ENCODE peak calls at places on chromosomes 4 and X, in eight cellular contexts. R, O, J, W, C, P, T and Z are unnamed samples.

GRCh38 chrX:104288961-104289360 is 34.2 kb upstream of the ESX1 start:
- DNase-seq in R (no peak), O (no peak), J (no peak), W (no peak), C (no peak), P (no peak), T (no peak), Z (no peak)

GRCh38 chrX:10110984-10111363 is 45.8 kb upstream of the CLCN4 start:
- DNase-seq in R (peak), O (no peak), J (no peak), W (no peak), C (no peak), P (no peak), T (no peak), Z (peak)

GRCh38 chr4:136900706-136901105 is 631.6 kb downstream of the PCDH18 start:
- DNase-seq in R (no peak), O (no peak), J (no peak), W (no peak), C (peak), P (peak), T (no peak), Z (no peak)

GRCh38 chrX:1462596-1463251 is 10.0 kb upstream of the ASMTL start:
- DNase-seq in R (no peak), O (peak), J (peak), W (peak), C (peak), P (peak), T (peak), Z (no peak)

GRCh38 chr4:39441593-39441992 is 17.1 kb downstream of the RPL9 start:
- DNase-seq in R (no peak), O (no peak), J (no peak), W (no peak), C (no peak), P (no peak), T (no peak), Z (no peak)

GRCh38 chr4:106986486-106986885 is 49.6 kb downstream of the DKK2 start:
- DNase-seq in R (peak), O (no peak), J (no peak), W (peak), C (no peak), P (no peak), T (no peak), Z (no peak)

GRCh38 chr4:17762705-17763104 is 18.7 kb downstream of the FAM184B start:
- DNase-seq in R (peak), O (no peak), J (no peak), W (no peak), C (peak), P (peak), T (no peak), Z (peak)

GRCh38 chrX:108224727-108225455 is 133.3 kb downstream of the ATG4A start:
- DNase-seq in R (peak), O (peak), J (peak), W (peak), C (peak), P (peak), T (no peak), Z (peak)

GRCh38 chr4:186920486-186920885 is 196.8 kb upstream of the FAT1 start:
- DNase-seq in R (peak), O (no peak), J (no peak), W (peak), C (peak), P (peak), T (no peak), Z (no peak)

GRCh38 chrX:9465380-9466114 is 689 bp downstream of the TBL1X start:
- DNase-seq in R (no peak), O (no peak), J (peak), W (no peak), C (no peak), P (no peak), T (no peak), Z (peak)

GRCh38 chr4:140947507-140947906 is 185.8 kb downstream of the RNF150 start:
- DNase-seq in R (no peak), O (no peak), J (no peak), W (peak), C (peak), P (no peak), T (no peak), Z (no peak)

GRCh38 chrX:70041993-70042392 is 7.7 kb downstream of the AWAT2 start:
- DNase-seq in R (no peak), O (no peak), J (no peak), W (no peak), C (no peak), P (no peak), T (no peak), Z (no peak)

GRCh38 chr4:108056418-108056817 is 66.7 kb downstream of the HADH start:
- DNase-seq in R (no peak), O (no peak), J (no peak), W (no peak), C (no peak), P (no peak), T (no peak), Z (peak)

GRCh38 chr4:98780111-98780549 is 121.7 kb upstream of the TSPAN5 start:
- DNase-seq in R (no peak), O (no peak), J (peak), W (peak), C (peak), P (peak), T (no peak), Z (no peak)

GRCh38 chr4:185712350-185713024 is 99.5 kb downstream of the SORBS2 start:
- DNase-seq in R (no peak), O (no peak), J (peak), W (no peak), C (no peak), P (no peak), T (no peak), Z (no peak)

GRCh38 chr4:157961591-157961990 is 211.2 kb downstream of the GASK1B start:
- DNase-seq in R (no peak), O (no peak), J (no peak), W (no peak), C (peak), P (no peak), T (no peak), Z (no peak)

GRCh38 chr4:81405900-81406401 is 65.8 kb downstream of the RASGEF1B start:
- DNase-seq in R (peak), O (peak), J (peak), W (peak), C (peak), P (peak), T (peak), Z (peak)
- H3K4me3 ChIP-seq in R (no peak), O (no peak), J (no peak), W (no peak), C (peak), P (no peak), T (no peak), Z (no peak)

GRCh38 chr4:12724520-12724919 is 759.6 kb downstream of the RAB28 start:
- DNase-seq in R (no peak), O (no peak), J (peak), W (no peak), C (peak), P (peak), T (no peak), Z (peak)
- TF ChIP-seq CTCF in R (peak), O (peak), J (peak), W (peak), C (peak), P (peak), T (no peak), Z (peak)

GRCh38 chrX:154734101-154734781 is 16.6 kb downstream of the GAB3 start:
- DNase-seq in R (no peak), O (no peak), J (no peak), W (peak), C (peak), P (peak), T (peak), Z (no peak)

GRCh38 chrX:154731881-154732280 is 19.0 kb downstream of the GAB3 start:
- DNase-seq in R (no peak), O (peak), J (no peak), W (peak), C (peak), P (peak), T (no peak), Z (no peak)

GRCh38 chrX:154731203-154731602 is 19.7 kb downstream of the GAB3 start:
- DNase-seq in R (no peak), O (no peak), J (no peak), W (no peak), C (no peak), P (no peak), T (no peak), Z (no peak)

GRCh38 chrX:154733072-154733425 is 17.8 kb downstream of the GAB3 start:
- DNase-seq in R (no peak), O (no peak), J (no peak), W (peak), C (no peak), P (no peak), T (no peak), Z (no peak)

DNA sequence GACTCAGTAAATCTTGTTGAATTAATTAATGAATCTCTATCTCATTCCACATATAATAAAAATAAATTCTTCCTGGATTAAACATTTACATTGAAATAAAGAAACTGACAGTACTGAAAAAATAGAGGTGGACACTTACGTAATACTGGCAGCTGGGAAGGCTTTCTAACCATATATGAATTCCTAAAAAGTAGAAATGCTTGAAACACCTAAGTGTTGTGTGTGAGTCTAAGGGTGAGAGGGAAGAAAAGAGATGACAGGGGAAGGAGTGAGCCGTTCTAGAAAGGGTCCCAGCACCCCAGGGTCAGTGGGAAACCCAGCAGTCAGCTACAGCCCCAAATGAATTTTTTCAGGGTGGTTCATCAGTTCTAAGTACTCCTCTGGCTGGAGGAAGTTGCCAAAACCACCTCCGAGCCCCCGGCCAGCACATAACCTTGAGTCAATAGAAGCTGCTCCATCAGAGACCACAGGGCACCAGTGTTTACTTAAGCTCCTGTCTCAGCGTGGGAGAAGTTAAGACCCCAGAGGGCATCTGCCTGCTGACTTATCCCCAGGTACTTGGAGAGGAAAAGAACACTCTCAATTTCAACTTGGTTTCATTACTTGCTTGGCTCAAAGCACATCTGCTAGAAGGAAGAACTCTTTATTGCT is 18.3 kb downstream of the GAB3 start:
- DNase-seq in R (no peak), O (no peak), J (no peak), W (peak), C (peak), P (peak), T (no peak), Z (no peak)
- H3K4me3 ChIP-seq in R (no peak), O (no peak), J (no peak), W (no peak), C (no peak), P (no peak), T (no peak), Z (no peak)

GRCh38 chrX:56798866-56799864 is 70.1 kb downstream of the NBDY start:
- DNase-seq in R (no peak), O (peak), J (no peak), W (no peak), C (no peak), P (no peak), T (peak), Z (no peak)
- TF ChIP-seq CTCF in R (no peak), O (peak), J (no peak), W (no peak), C (no peak), P (no peak), T (no peak), Z (no peak)